ENCODE peak calls at places on chromosome X, in seven cellular contexts. One of them, this sample, is unnamed.

GRCh38 chrX:116204947-116205346 is 34.4 kb downstream of the AGTR2 start:
- DNase-seq in CD8-positive, alpha-beta memory T cell: no peak
- DNase-seq in T-cell: no peak
- DNase-seq in activated CD4-positive, alpha-beta T cell treated with anti-CD3 and anti-CD28 coated beads, Interleukin-2, amount 50 U/mL, for 24 hours: no peak
- DNase-seq in NCI-H1092: no peak
- DNase-seq in endothelial cell: peak; percentile 2
- DNase-seq in endodermal cell: no peak
- DNase-seq in this sample: peak; percentile 56

GRCh38 chrX:108537005-108537404 is 97.4 kb downstream of the COL4A5 start:
- DNase-seq in CD8-positive, alpha-beta memory T cell: no peak
- DNase-seq in T-cell: no peak
- DNase-seq in activated CD4-positive, alpha-beta T cell treated with anti-CD3 and anti-CD28 coated beads, Interleukin-2, amount 50 U/mL, for 24 hours: no peak
- DNase-seq in NCI-H1092: peak; percentile 1
- DNase-seq in endothelial cell: peak; percentile 24
- DNase-seq in endodermal cell: peak; percentile 69
- DNase-seq in this sample: peak; percentile 61

GRCh38 chrX:22542641-22543040 is 269.9 kb downstream of the CBLL2 start:
- DNase-seq in CD8-positive, alpha-beta memory T cell: no peak
- DNase-seq in T-cell: no peak
- DNase-seq in activated CD4-positive, alpha-beta T cell treated with anti-CD3 and anti-CD28 coated beads, Interleukin-2, amount 50 U/mL, for 24 hours: no peak
- DNase-seq in NCI-H1092: no peak
- DNase-seq in endothelial cell: no peak
- DNase-seq in endodermal cell: no peak
- DNase-seq in this sample: no peak

GRCh38 chrX:148380614-148381561 is 119.5 kb upstream of the AFF2 start:
- DNase-seq in CD8-positive, alpha-beta memory T cell: no peak
- DNase-seq in T-cell: peak; percentile 14
- DNase-seq in activated CD4-positive, alpha-beta T cell treated with anti-CD3 and anti-CD28 coated beads, Interleukin-2, amount 50 U/mL, for 24 hours: no peak
- DNase-seq in NCI-H1092: no peak
- DNase-seq in endothelial cell: no peak
- DNase-seq in endodermal cell: no peak
- DNase-seq in this sample: no peak

GRCh38 chrX:110699109-110699508 is 96.5 kb downstream of the CHRDL1 start:
- DNase-seq in CD8-positive, alpha-beta memory T cell: no peak
- DNase-seq in T-cell: no peak
- DNase-seq in activated CD4-positive, alpha-beta T cell treated with anti-CD3 and anti-CD28 coated beads, Interleukin-2, amount 50 U/mL, for 24 hours: no peak
- DNase-seq in NCI-H1092: no peak
- DNase-seq in endothelial cell: no peak
- DNase-seq in endodermal cell: no peak
- DNase-seq in this sample: no peak

GRCh38 chrX:68693481-68694410 is 46.3 kb downstream of the STARD8 start:
- DNase-seq in CD8-positive, alpha-beta memory T cell: no peak
- DNase-seq in T-cell: no peak
- DNase-seq in activated CD4-positive, alpha-beta T cell treated with anti-CD3 and anti-CD28 coated beads, Interleukin-2, amount 50 U/mL, for 24 hours: no peak
- DNase-seq in NCI-H1092: peak; percentile 75
- DNase-seq in endothelial cell: peak; percentile 77
- DNase-seq in endodermal cell: peak; percentile 93
- DNase-seq in this sample: peak; percentile 82

GRCh38 chrX:8721536-8721935 is 10.4 kb downstream of the ANOS1 start:
- DNase-seq in CD8-positive, alpha-beta memory T cell: no peak
- DNase-seq in T-cell: no peak
- DNase-seq in activated CD4-positive, alpha-beta T cell treated with anti-CD3 and anti-CD28 coated beads, Interleukin-2, amount 50 U/mL, for 24 hours: no peak
- DNase-seq in NCI-H1092: no peak
- DNase-seq in endothelial cell: no peak
- DNase-seq in endodermal cell: peak; percentile 47
- DNase-seq in this sample: peak; percentile 74

GRCh38 chrX:371907-372306 is 14.8 kb downstream of the PPP2R3B start:
- DNase-seq in CD8-positive, alpha-beta memory T cell: no peak
- DNase-seq in T-cell: no peak
- DNase-seq in activated CD4-positive, alpha-beta T cell treated with anti-CD3 and anti-CD28 coated beads, Interleukin-2, amount 50 U/mL, for 24 hours: no peak
- DNase-seq in NCI-H1092: no peak
- DNase-seq in endothelial cell: no peak
- DNase-seq in endodermal cell: peak; percentile 65
- DNase-seq in this sample: no peak

GRCh38 chrX:149461746-149462145 is 43.4 kb downstream of the IDS start:
- DNase-seq in CD8-positive, alpha-beta memory T cell: no peak
- DNase-seq in T-cell: no peak
- DNase-seq in activated CD4-positive, alpha-beta T cell treated with anti-CD3 and anti-CD28 coated beads, Interleukin-2, amount 50 U/mL, for 24 hours: no peak
- DNase-seq in NCI-H1092: no peak
- DNase-seq in endothelial cell: no peak
- DNase-seq in endodermal cell: no peak
- DNase-seq in this sample: no peak